ENCODE peak calls at places on chromosomes 16 and 17, in nine cellular contexts. One of them, this sample, is unnamed.

GRCh38 chr17:9056566-9056965 is 35.3 kb downstream of the NTN1 start:
- ATAC-seq in activated naive CD8-positive, alpha-beta T cell treated with anti-CD3 and anti-CD28 coated beads, Interleukin-2, amount 50 U/mL, for 24 hours: no peak
- ATAC-seq in IMR-90: no peak
- ATAC-seq in memory B cell: no peak
- ATAC-seq in body of pancreas: no peak
- ATAC-seq in T-cell: no peak
- ATAC-seq in gastroesophageal sphincter: peak
- ATAC-seq in PC-3: no peak
- ATAC-seq in K562: no peak
- ATAC-seq in this sample: no peak

GRCh38 chr16:25092489-25092888 is 19.1 kb upstream of the LCMT1 start:
- ATAC-seq in IMR-90: no peak
- ATAC-seq in memory B cell: no peak
- ATAC-seq in gastroesophageal sphincter: no peak
- ATAC-seq in activated naive CD8-positive, alpha-beta T cell treated with anti-CD3 and anti-CD28 coated beads, Interleukin-2, amount 50 U/mL, for 24 hours: no peak
- ATAC-seq in body of pancreas: no peak
- ATAC-seq in PC-3: no peak
- ATAC-seq in K562: no peak
- ATAC-seq in T-cell: no peak
- ATAC-seq in this sample: no peak

GRCh38 chr16:53281280-53281679 is 153.0 kb upstream of the RBL2 start:
- ATAC-seq in K562: no peak
- ATAC-seq in gastroesophageal sphincter: no peak
- ATAC-seq in T-cell: no peak
- ATAC-seq in IMR-90: no peak
- ATAC-seq in PC-3: no peak
- ATAC-seq in memory B cell: no peak
- ATAC-seq in body of pancreas: no peak
- ATAC-seq in activated naive CD8-positive, alpha-beta T cell treated with anti-CD3 and anti-CD28 coated beads, Interleukin-2, amount 50 U/mL, for 24 hours: no peak
- ATAC-seq in this sample: no peak

GRCh38 chr16:12097523-12098428 is 121.2 kb downstream of the SNX29 start:
- ATAC-seq in memory B cell: no peak
- ATAC-seq in T-cell: no peak
- ATAC-seq in activated naive CD8-positive, alpha-beta T cell treated with anti-CD3 and anti-CD28 coated beads, Interleukin-2, amount 50 U/mL, for 24 hours: no peak
- ATAC-seq in PC-3: no peak
- ATAC-seq in K562: peak
- ATAC-seq in IMR-90: peak
- ATAC-seq in body of pancreas: peak
- ATAC-seq in gastroesophageal sphincter: peak
- ATAC-seq in this sample: no peak

GRCh38 chr17:28597606-28598383 is 1.0 kb downstream of the SPAG5 start:
- ATAC-seq in memory B cell: no peak
- ATAC-seq in activated naive CD8-positive, alpha-beta T cell treated with anti-CD3 and anti-CD28 coated beads, Interleukin-2, amount 50 U/mL, for 24 hours: no peak
- ATAC-seq in T-cell: no peak
- ATAC-seq in PC-3: no peak
- ATAC-seq in gastroesophageal sphincter: no peak
- ATAC-seq in body of pancreas: no peak
- ATAC-seq in K562: no peak
- ATAC-seq in IMR-90: no peak
- ATAC-seq in this sample: no peak

GRCh38 chr17:50372222-50372621 is 762 bp downstream of the MRPL27 start:
- ATAC-seq in K562: peak
- ATAC-seq in PC-3: no peak
- ATAC-seq in IMR-90: peak
- ATAC-seq in T-cell: no peak
- ATAC-seq in body of pancreas: no peak
- ATAC-seq in gastroesophageal sphincter: no peak
- ATAC-seq in memory B cell: no peak
- ATAC-seq in activated naive CD8-positive, alpha-beta T cell treated with anti-CD3 and anti-CD28 coated beads, Interleukin-2, amount 50 U/mL, for 24 hours: no peak
- ATAC-seq in this sample: no peak

GRCh38 chr17:70478883-70479282 is 309.6 kb downstream of the KCNJ2 start:
- ATAC-seq in memory B cell: no peak
- ATAC-seq in activated naive CD8-positive, alpha-beta T cell treated with anti-CD3 and anti-CD28 coated beads, Interleukin-2, amount 50 U/mL, for 24 hours: no peak
- ATAC-seq in gastroesophageal sphincter: no peak
- ATAC-seq in K562: no peak
- ATAC-seq in PC-3: no peak
- ATAC-seq in IMR-90: no peak
- ATAC-seq in body of pancreas: no peak
- ATAC-seq in T-cell: no peak
- ATAC-seq in this sample: no peak

GRCh38 chr17:61240851-61241468 is 158.7 kb upstream of the TBX2 start:
- ATAC-seq in T-cell: no peak
- ATAC-seq in K562: no peak
- ATAC-seq in memory B cell: no peak
- ATAC-seq in body of pancreas: no peak
- ATAC-seq in gastroesophageal sphincter: no peak
- ATAC-seq in IMR-90: no peak
- ATAC-seq in activated naive CD8-positive, alpha-beta T cell treated with anti-CD3 and anti-CD28 coated beads, Interleukin-2, amount 50 U/mL, for 24 hours: no peak
- ATAC-seq in PC-3: no peak
- ATAC-seq in this sample: peak

GRCh38 chr17:41417576-41418015 is 6.8 kb downstream of the KRT37 start:
- ATAC-seq in T-cell: no peak
- ATAC-seq in body of pancreas: no peak
- ATAC-seq in gastroesophageal sphincter: no peak
- ATAC-seq in IMR-90: no peak
- ATAC-seq in PC-3: peak
- ATAC-seq in memory B cell: peak
- ATAC-seq in K562: peak
- ATAC-seq in activated naive CD8-positive, alpha-beta T cell treated with anti-CD3 and anti-CD28 coated beads, Interleukin-2, amount 50 U/mL, for 24 hours: peak
- ATAC-seq in this sample: no peak

GRCh38 chr16:2611499-2611862 is 70.8 kb upstream of the KCTD5 start:
- ATAC-seq in IMR-90: no peak
- ATAC-seq in K562: no peak
- ATAC-seq in PC-3: no peak
- ATAC-seq in T-cell: no peak
- ATAC-seq in activated naive CD8-positive, alpha-beta T cell treated with anti-CD3 and anti-CD28 coated beads, Interleukin-2, amount 50 U/mL, for 24 hours: no peak
- ATAC-seq in gastroesophageal sphincter: no peak
- ATAC-seq in memory B cell: no peak
- ATAC-seq in body of pancreas: no peak
- ATAC-seq in this sample: no peak

GRCh38 chr17:7572338-7572587 is 7.2 kb upstream of the CD68 start:
- ATAC-seq in gastroesophageal sphincter: no peak
- ATAC-seq in PC-3: no peak
- ATAC-seq in memory B cell: no peak
- ATAC-seq in K562: no peak
- ATAC-seq in body of pancreas: no peak
- ATAC-seq in IMR-90: no peak
- ATAC-seq in T-cell: no peak
- ATAC-seq in activated naive CD8-positive, alpha-beta T cell treated with anti-CD3 and anti-CD28 coated beads, Interleukin-2, amount 50 U/mL, for 24 hours: no peak
- ATAC-seq in this sample: peak